ENCODE peak calls at places on chromosomes 11 and 22, in six cellular contexts. F is dorsolateral prefrontal cortex; Y is activated CD4-positive, alpha-beta T cell treated with anti-CD3 and anti-CD28 coated beads, Interleukin-2, amount 10 ng/mL, durations not matched to agents 7 days and 5 days; L is epithelial cell of esophagus; P is neural crest cell; K is testis. O is an unnamed sample.

GRCh38 chr22:34847072-34847471 is 218.9 kb upstream of the ISX start:
- DNase-seq in F (no peak), Y (no peak), L (no peak), P (no peak), K (no peak), O (no peak)

GRCh38 chr11:46855167-46855566 is 9.1 kb upstream of the CKAP5 start:
- DNase-seq in F (no peak), Y (no peak), L (no peak), P (no peak), K (no peak), O (no peak)

GRCh38 chr11:68471360-68472340 is 11.1 kb downstream of the PPP6R3 start:
- DNase-seq in F (no peak), Y (peak), L (peak), P (no peak), K (no peak), O (no peak)

GRCh38 chr22:33192156-33192555 is 134.0 kb upstream of the SYN3 start:
- DNase-seq in F (no peak), Y (no peak), L (no peak), P (no peak), K (no peak), O (no peak)

GRCh38 chr11:46920709-46921108 is 2.4 kb upstream of the LRP4 start:
- DNase-seq in F (no peak), Y (no peak), L (peak), P (no peak), K (peak), O (no peak)

GRCh38 chr22:27151407-27151806 is 494.0 kb downstream of the MIAT start:
- DNase-seq in F (no peak), Y (no peak), L (no peak), P (no peak), K (no peak), O (no peak)

GRCh38 chr11:20754957-20755356 is 85.6 kb downstream of the NELL1 start:
- DNase-seq in F (no peak), Y (no peak), L (peak), P (no peak), K (peak), O (no peak)

GRCh38 chr11:118048472-118049370 is 28.2 kb upstream of the TMPRSS4 start:
- DNase-seq in F (no peak), Y (no peak), L (no peak), P (no peak), K (no peak), O (no peak)

GRCh38 chr11:83025267-83025704 is 46.4 kb downstream of the RAB30 start:
- DNase-seq in F (no peak), Y (no peak), L (peak), P (no peak), K (no peak), O (no peak)